ENCODE peak calls at places on chromosomes 4 and X, in nine cellular contexts. I is uterus; Z is spleen; Y is tibial nerve; T is CD4-positive, alpha-beta memory T cell; B is mammary epithelial cell; S is psoas muscle; F is fibroblast of lung; A is WERI-Rb-1. V is an unnamed sample.

GRCh38 chrX:39774804-39775112 is 323.0 kb downstream of the BCOR start:
- DNase-seq in I (no peak), Z (no peak), Y (no peak), T (no peak), B (no peak), S (no peak), F (no peak), A (no peak), V (no peak)

GRCh38 chr4:146330392-146330791 is 116.1 kb downstream of the REELD1 start:
- DNase-seq in I (no peak), Z (no peak), Y (no peak), T (no peak), B (peak), S (no peak), F (peak), A (no peak), V (no peak)

GRCh38 chrX:63349307-63349706 is 1.8 kb downstream of the SPIN4 start:
- DNase-seq in I (no peak), Z (no peak), Y (no peak), T (no peak), B (no peak), S (no peak), F (no peak), A (no peak), V (no peak)

GRCh38 chr4:8274772-8275241 is 5.3 kb downstream of the HTRA3 start:
- DNase-seq in I (peak), Z (no peak), Y (peak), T (no peak), B (peak), S (peak), F (peak), A (peak), V (no peak)

GRCh38 chr4:155377281-155377680 is 516 bp upstream of the MAP9 start:
- DNase-seq in I (no peak), Z (no peak), Y (no peak), T (no peak), B (peak), S (no peak), F (peak), A (no peak), V (no peak)

GRCh38 chr4:52588097-52588496 is 71.0 kb downstream of the USP46 start:
- DNase-seq in I (peak), Z (no peak), Y (peak), T (peak), B (no peak), S (no peak), F (peak), A (peak), V (peak)

GRCh38 chr4:28287837-28288236 is 1427.2 kb downstream of the STIM2 start:
- DNase-seq in I (no peak), Z (no peak), Y (peak), T (no peak), B (peak), S (peak), F (peak), A (no peak), V (no peak)

GRCh38 chrX:15948318-15948660 is 93.7 kb upstream of the AP1S2 start:
- DNase-seq in I (no peak), Z (no peak), Y (no peak), T (no peak), B (peak), S (no peak), F (no peak), A (no peak), V (no peak)

GRCh38 chr4:129345680-129346079 is 249.7 kb downstream of the C4orf33 start:
- DNase-seq in I (no peak), Z (no peak), Y (no peak), T (no peak), B (no peak), S (no peak), F (no peak), A (no peak), V (no peak)

GRCh38 chr4:139815646-139816601 is 150.3 kb downstream of the MGST2 start:
- DNase-seq in I (peak), Z (no peak), Y (peak), T (no peak), B (no peak), S (peak), F (peak), A (no peak), V (peak)

GRCh38 chr4:57080781-57081650 is 29.2 kb downstream of the IGFBP7 start:
- DNase-seq in I (no peak), Z (no peak), Y (no peak), T (no peak), B (peak), S (no peak), F (peak), A (no peak), V (no peak)

GRCh38 chrX:31117195-31117594 is 45.4 kb upstream of the FTHL17 start:
- DNase-seq in I (no peak), Z (no peak), Y (no peak), T (no peak), B (no peak), S (no peak), F (no peak), A (no peak), V (no peak)

GRCh38 chr4:27248829-27249228 is 388.2 kb downstream of the STIM2 start:
- DNase-seq in I (no peak), Z (no peak), Y (no peak), T (no peak), B (no peak), S (no peak), F (peak), A (no peak), V (no peak)

GRCh38 chrX:69919749-69920148 is 130.0 kb downstream of the AWAT2 start:
- DNase-seq in I (no peak), Z (no peak), Y (no peak), T (no peak), B (no peak), S (no peak), F (no peak), A (no peak), V (no peak)

GRCh38 chr4:99052902-99053301 is 35.7 kb downstream of the ADH5 start:
- DNase-seq in I (no peak), Z (no peak), Y (no peak), T (no peak), B (no peak), S (no peak), F (no peak), A (no peak), V (no peak)

GRCh38 chrX:373641-374471 is 12.9 kb downstream of the PPP2R3B start:
- DNase-seq in I (no peak), Z (peak), Y (no peak), T (no peak), B (peak), S (no peak), F (peak), A (peak), V (peak)

GRCh38 chr4:180028682-180029081 is 2214.5 kb upstream of the TENM3 start:
- DNase-seq in I (no peak), Z (peak), Y (no peak), T (no peak), B (peak), S (peak), F (peak), A (peak), V (peak)

GRCh38 chr4:145216532-145216931 is 36.1 kb upstream of the OTUD4 start:
- DNase-seq in I (no peak), Z (no peak), Y (no peak), T (no peak), B (peak), S (no peak), F (peak), A (no peak), V (no peak)

GRCh38 chrX:14802943-14803710 is 69.7 kb downstream of the FANCB start:
- DNase-seq in I (no peak), Z (no peak), Y (no peak), T (no peak), B (peak), S (no peak), F (peak), A (no peak), V (no peak)

GRCh38 chr4:155403886-155404285 is 27.1 kb upstream of the MAP9 start:
- DNase-seq in I (no peak), Z (no peak), Y (no peak), T (no peak), B (peak), S (no peak), F (peak), A (no peak), V (no peak)

GRCh38 chr4:118995693-118996391 is 107.2 kb downstream of the SYNPO2 start:
- DNase-seq in I (no peak), Z (no peak), Y (no peak), T (no peak), B (no peak), S (no peak), F (no peak), A (no peak), V (no peak)

GRCh38 chr4:7070729-7071511 is 3.1 kb upstream of the GRPEL1 start:
- DNase-seq in I (peak), Z (peak), Y (peak), T (peak), B (peak), S (peak), F (peak), A (peak), V (peak)

GRCh38 chr4:28357985-28358384 is 1497.3 kb downstream of the STIM2 start:
- DNase-seq in I (no peak), Z (no peak), Y (no peak), T (no peak), B (peak), S (no peak), F (no peak), A (peak), V (peak)

GRCh38 chrX:129706395-129707072 is 32.2 kb upstream of the XPNPEP2 start:
- DNase-seq in I (no peak), Z (no peak), Y (no peak), T (no peak), B (peak), S (peak), F (no peak), A (no peak), V (no peak)

GRCh38 chr4:1711055-1711905 is 839 bp downstream of the SLBP start:
- DNase-seq in I (no peak), Z (no peak), Y (no peak), T (peak), B (peak), S (peak), F (peak), A (no peak), V (peak)

GRCh38 chr4:130814896-130815295 is 1718.9 kb downstream of the C4orf33 start:
- DNase-seq in I (no peak), Z (no peak), Y (no peak), T (no peak), B (no peak), S (no peak), F (no peak), A (no peak), V (no peak)

GRCh38 chr4:45442466-45442865 is 681.4 kb downstream of the GABRG1 start:
- DNase-seq in I (no peak), Z (no peak), Y (no peak), T (no peak), B (peak), S (no peak), F (no peak), A (peak), V (no peak)

GRCh38 chr4:30116401-30116800 is 603.8 kb upstream of the PCDH7 start:
- DNase-seq in I (no peak), Z (no peak), Y (no peak), T (no peak), B (no peak), S (no peak), F (peak), A (no peak), V (no peak)

DNA sequence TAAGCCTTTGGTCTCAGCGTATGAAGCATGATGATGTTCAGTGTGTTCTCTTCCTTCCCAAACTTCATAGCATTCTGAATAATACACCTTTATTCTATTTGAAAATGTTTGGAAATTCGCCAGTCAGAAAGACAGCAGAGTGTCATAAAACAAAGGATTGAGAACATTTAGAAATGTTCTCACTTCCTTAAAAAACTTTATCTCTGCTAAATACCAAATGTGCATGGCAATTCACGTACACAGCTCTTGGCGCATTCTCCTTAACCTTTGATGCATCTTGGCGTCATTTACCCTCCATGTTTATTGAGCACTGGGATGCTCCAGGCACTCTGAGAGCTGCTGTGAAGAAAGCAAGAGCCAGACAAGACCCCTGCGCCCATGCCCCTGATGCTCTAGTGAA is 7.2 kb upstream of the IRF2 start:
- DNase-seq in I (no peak), Z (no peak), Y (no peak), T (no peak), B (no peak), S (no peak), F (no peak), A (no peak), V (no peak)
- H3K27ac ChIP-seq in I (no peak), Z (no peak), Y (no peak), T (no peak), B (no peak), S (no peak), F (no peak), A (no peak), V (no peak)

GRCh38 chr4:172980178-172980577 is 188.4 kb upstream of the GALNT7 start:
- DNase-seq in I (no peak), Z (no peak), Y (no peak), T (no peak), B (no peak), S (no peak), F (no peak), A (no peak), V (no peak)

GRCh38 chr4:172986114-172986513 is 182.5 kb upstream of the GALNT7 start:
- DNase-seq in I (no peak), Z (no peak), Y (no peak), T (no peak), B (peak), S (no peak), F (no peak), A (no peak), V (no peak)

GRCh38 chr4:172982151-172982590 is 186.4 kb upstream of the GALNT7 start:
- DNase-seq in I (no peak), Z (no peak), Y (peak), T (no peak), B (peak), S (no peak), F (peak), A (no peak), V (no peak)

GRCh38 chr4:172985552-172985951 is 183.1 kb upstream of the GALNT7 start:
- DNase-seq in I (no peak), Z (no peak), Y (no peak), T (no peak), B (peak), S (no peak), F (peak), A (no peak), V (no peak)

DNA sequence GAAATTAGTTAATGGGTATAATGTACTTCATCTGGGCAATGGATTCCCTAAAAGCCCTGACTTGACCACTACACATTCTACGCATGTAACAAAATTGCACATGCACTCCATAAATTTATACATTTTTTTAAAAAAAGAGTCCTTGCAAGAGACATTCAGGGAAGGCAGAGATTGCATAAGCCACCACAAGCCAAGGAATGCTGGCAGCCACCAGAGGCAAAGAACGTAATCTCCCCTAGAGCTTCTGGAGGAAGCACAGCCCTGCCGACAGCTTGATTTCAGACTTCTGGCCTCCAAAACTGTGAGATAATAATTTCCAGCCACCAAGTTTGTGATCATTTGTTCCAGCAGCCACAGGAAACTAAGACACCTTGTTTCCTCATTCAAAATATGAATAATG is 185.6 kb upstream of the GALNT7 start:
- DNase-seq in I (no peak), Z (no peak), Y (no peak), T (no peak), B (no peak), S (no peak), F (peak), A (no peak), V (no peak)
- H3K27ac ChIP-seq in I (no peak), Z (no peak), Y (no peak), T (no peak), B (peak), S (no peak), F (no peak), A (no peak), V (no peak)

DNA sequence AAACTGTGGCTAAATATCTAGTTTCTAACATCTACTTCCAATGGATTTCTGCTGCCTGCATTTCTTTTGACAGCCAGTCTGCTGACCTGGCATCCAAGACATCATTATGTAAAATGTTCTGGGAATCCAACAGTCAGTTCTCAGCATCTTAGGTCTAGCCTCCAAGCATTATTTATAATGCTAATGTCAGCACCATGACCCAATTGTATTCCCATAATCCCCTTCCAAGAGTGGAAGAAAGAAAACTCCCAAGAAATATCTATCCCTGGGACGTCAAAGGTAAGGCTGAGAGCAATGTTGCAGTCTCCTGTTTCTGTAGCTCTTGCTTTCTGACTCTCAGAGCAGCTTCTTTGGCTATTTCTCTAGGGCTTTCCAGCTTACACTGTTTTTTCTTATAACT is 50.6 kb upstream of the GAB1 start:
- DNase-seq in I (no peak), Z (no peak), Y (no peak), T (no peak), B (no peak), S (no peak), F (no peak), A (no peak), V (no peak)
- H3K27ac ChIP-seq in I (peak), Z (no peak), Y (peak), T (no peak), B (no peak), S (peak), F (peak), A (no peak), V (no peak)

GRCh38 chr4:83241132-83241531 is 43.5 kb downstream of the COQ2 start:
- DNase-seq in I (no peak), Z (no peak), Y (no peak), T (no peak), B (no peak), S (no peak), F (no peak), A (no peak), V (no peak)

GRCh38 chr4:83238393-83238792 is 46.2 kb downstream of the COQ2 start:
- DNase-seq in I (no peak), Z (no peak), Y (no peak), T (no peak), B (no peak), S (no peak), F (no peak), A (no peak), V (no peak)

GRCh38 chr4:83237591-83237990 is 47.0 kb downstream of the COQ2 start:
- DNase-seq in I (no peak), Z (no peak), Y (no peak), T (no peak), B (no peak), S (no peak), F (no peak), A (no peak), V (no peak)

GRCh38 chr4:83238849-83239248 is 45.7 kb downstream of the COQ2 start:
- DNase-seq in I (no peak), Z (no peak), Y (no peak), T (no peak), B (no peak), S (no peak), F (no peak), A (no peak), V (no peak)

GRCh38 chr4:83240379-83240875 is 44.2 kb downstream of the COQ2 start:
- DNase-seq in I (no peak), Z (no peak), Y (no peak), T (no peak), B (no peak), S (no peak), F (no peak), A (no peak), V (no peak)
- H3K27ac ChIP-seq in I (no peak), Z (peak), Y (no peak), T (no peak), B (no peak), S (no peak), F (no peak), A (no peak), V (no peak)

GRCh38 chr4:164095313-164096110 is 601.0 kb downstream of the TMA16 start:
- DNase-seq in I (no peak), Z (no peak), Y (no peak), T (no peak), B (no peak), S (no peak), F (peak), A (no peak), V (no peak)

GRCh38 chr4:164097119-164097518 is 602.6 kb downstream of the TMA16 start:
- DNase-seq in I (no peak), Z (no peak), Y (no peak), T (no peak), B (no peak), S (no peak), F (no peak), A (no peak), V (no peak)
- H3K27ac ChIP-seq in I (no peak), Z (no peak), Y (no peak), T (no peak), B (no peak), S (no peak), F (no peak), A (no peak), V (no peak)

DNA sequence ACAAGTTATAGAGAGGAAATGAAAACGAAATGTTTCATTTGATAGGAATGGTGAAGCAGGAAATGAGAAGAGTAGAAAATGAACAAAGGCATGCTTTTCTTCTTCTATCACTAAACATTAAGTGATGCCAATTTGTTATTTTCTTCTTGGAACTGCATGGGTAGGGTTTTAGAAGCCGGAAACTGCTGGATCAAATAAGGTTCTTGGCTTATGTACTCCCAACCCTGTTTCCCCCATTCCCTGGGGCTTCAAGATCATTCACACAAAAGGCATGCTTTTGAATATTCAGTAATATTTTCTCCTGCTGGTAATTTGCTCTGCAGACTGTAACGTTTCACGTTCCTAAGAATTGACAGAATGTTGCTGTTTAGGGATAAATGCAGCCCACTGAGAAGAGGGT is 224.1 kb downstream of the NLGN4X start:
- DNase-seq in I (no peak), Z (no peak), Y (no peak), T (no peak), B (no peak), S (no peak), F (no peak), A (no peak), V (no peak)
- H3K27ac ChIP-seq in I (no peak), Z (no peak), Y (no peak), T (no peak), B (no peak), S (no peak), F (no peak), A (no peak), V (no peak)

DNA sequence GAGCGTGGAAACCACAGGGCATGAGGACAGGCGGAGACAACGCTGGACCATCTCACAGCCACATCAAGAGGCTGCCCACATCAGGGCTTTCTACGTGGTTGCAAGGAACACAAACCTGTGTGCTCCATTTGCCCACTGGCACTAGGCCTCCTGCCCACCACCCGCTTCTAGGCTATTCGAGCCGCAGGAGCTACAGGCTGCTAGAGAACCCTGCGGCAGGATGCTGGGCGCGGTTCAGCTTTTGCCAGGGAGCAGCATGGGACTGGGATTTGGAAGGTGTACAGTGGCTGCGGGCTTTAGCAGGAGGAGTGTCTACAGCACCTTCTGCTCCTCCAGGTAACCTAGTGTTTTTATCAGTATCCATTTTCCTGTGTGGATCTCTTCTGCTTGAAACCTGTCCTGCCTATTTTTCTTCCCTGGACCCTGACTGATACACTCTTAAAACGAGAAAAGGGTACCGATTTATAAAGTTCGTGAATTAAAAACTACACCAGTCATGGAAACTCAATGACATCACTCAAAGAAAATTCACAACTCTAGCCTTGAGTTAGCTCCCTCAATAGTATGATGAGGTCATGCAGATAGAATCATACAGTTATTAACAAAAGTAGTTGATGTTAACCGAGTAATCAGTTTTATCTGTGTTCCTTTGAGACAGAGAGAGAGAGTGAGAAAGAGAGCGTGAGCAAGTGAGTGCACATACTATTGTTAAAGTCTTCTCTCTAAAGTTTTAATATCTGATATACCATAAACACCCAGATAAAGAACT is 12.8 kb downstream of the NOP14 start:
- DNase-seq in I (no peak), Z (peak), Y (no peak), T (no peak), B (no peak), S (no peak), F (peak), A (no peak), V (no peak)
- H3K27ac ChIP-seq in I (no peak), Z (no peak), Y (no peak), T (no peak), B (no peak), S (no peak), F (peak), A (no peak), V (no peak)

V was measured in H9.